ENCODE peak calls at places on chromosomes 2 and 18, in seven cellular contexts. N is SK-N-SH, L is K562, G is GM12878, R is HCT116, A is HepG2, I is H1. M is an unnamed sample.

GRCh38 chr2:179605341-179605740 is 256.1 kb downstream of the ZNF385B start:
- DNase-seq in N (no peak), L (no peak), G (no peak), R (no peak), A (no peak), I (no peak), M (no peak)

GRCh38 chr2:71772510-71773172 is 319.3 kb downstream of the DYSF start:
- DNase-seq in N (no peak), L (no peak), G (no peak), R (no peak), A (no peak), I (no peak), M (no peak)

GRCh38 chr2:114685102-114685501 is 242.7 kb downstream of the DPP10 start:
- DNase-seq in N (no peak), L (no peak), G (no peak), R (no peak), A (no peak), I (no peak), M (no peak)

GRCh38 chr2:44547713-44548112 is 186.0 kb downstream of the CAMKMT start:
- DNase-seq in N (peak), L (peak), G (no peak), R (no peak), A (no peak), I (no peak), M (no peak)

GRCh38 chr2:141187063-141187429 is 943.8 kb downstream of the LRP1B start:
- DNase-seq in N (no peak), L (no peak), G (no peak), R (no peak), A (no peak), I (no peak), M (no peak)

GRCh38 chr18:8329186-8329771 is 280.0 kb upstream of the RAB12 start:
- DNase-seq in N (no peak), L (no peak), G (no peak), R (no peak), A (peak), I (no peak), M (no peak)

GRCh38 chr2:163778045-163778753 is 42.4 kb upstream of the FIGN start:
- DNase-seq in N (no peak), L (no peak), G (no peak), R (peak), A (no peak), I (no peak), M (no peak)

GRCh38 chr2:88196490-88197087 is 26.4 kb downstream of the THNSL2 start:
- DNase-seq in N (no peak), L (no peak), G (no peak), R (no peak), A (no peak), I (no peak), M (no peak)

GRCh38 chr2:241984658-241985057 is 115.1 kb downstream of the RTP5 start:
- DNase-seq in N (no peak), L (no peak), G (no peak), R (no peak), A (no peak), I (no peak), M (no peak)

GRCh38 chr2:237412646-237413292 is 1.2 kb downstream of the COL6A3 start:
- DNase-seq in N (no peak), L (no peak), G (no peak), R (no peak), A (no peak), I (no peak), M (no peak)

GRCh38 chr18:48733854-48734253 is 195.0 kb downstream of the CTIF start:
- DNase-seq in N (no peak), L (no peak), G (no peak), R (no peak), A (no peak), I (no peak), M (no peak)

GRCh38 chr2:204170419-204170818 is 233.9 kb downstream of the ICOS start:
- DNase-seq in N (no peak), L (no peak), G (no peak), R (no peak), A (no peak), I (no peak), M (no peak)

GRCh38 chr2:156896294-156896693 is 361.2 kb upstream of the GALNT5 start:
- DNase-seq in N (no peak), L (no peak), G (peak), R (no peak), A (no peak), I (no peak), M (no peak)

GRCh38 chr2:37711308-37711731 is 39.9 kb upstream of the CDC42EP3 start:
- DNase-seq in N (no peak), L (peak), G (no peak), R (peak), A (no peak), I (no peak), M (peak)

GRCh38 chr18:67194886-67195285 is 321.6 kb downstream of the DSEL start:
- DNase-seq in N (no peak), L (no peak), G (no peak), R (no peak), A (no peak), I (no peak), M (no peak)

GRCh38 chr2:96681540-96681939 is 39.0 kb downstream of the FER1L5 start:
- DNase-seq in N (no peak), L (no peak), G (no peak), R (no peak), A (no peak), I (no peak), M (no peak)

GRCh38 chr2:98902209-98903063 is 33.6 kb downstream of the CRACDL start:
- DNase-seq in N (no peak), L (no peak), G (no peak), R (no peak), A (no peak), I (peak), M (no peak)

GRCh38 chr2:143946436-143947385 is 573.2 kb downstream of the ZEB2 start:
- DNase-seq in N (no peak), L (no peak), G (no peak), R (no peak), A (no peak), I (no peak), M (no peak)

GRCh38 chr2:150389487-150389886 is 98.0 kb downstream of the RND3 start:
- DNase-seq in N (no peak), L (no peak), G (no peak), R (no peak), A (no peak), I (no peak), M (no peak)

GRCh38 chr18:75211721-75212625 is 1.4 kb downstream of the TSHZ1 start:
- DNase-seq in N (peak), L (peak), G (no peak), R (no peak), A (peak), I (peak), M (no peak)

GRCh38 chr2:72917875-72918660 is 749 bp downstream of the EMX1 start:
- DNase-seq in N (peak), L (no peak), G (no peak), R (no peak), A (no peak), I (peak), M (no peak)

GRCh38 chr18:74945774-74946545 is 263.0 kb downstream of the PTGR3 start:
- DNase-seq in N (no peak), L (no peak), G (no peak), R (no peak), A (no peak), I (no peak), M (no peak)

GRCh38 chr2:102485151-102485769 is 12.2 kb downstream of the SLC9A4 start:
- DNase-seq in N (no peak), L (no peak), G (no peak), R (no peak), A (no peak), I (no peak), M (no peak)

GRCh38 chr2:27264753-27265535 is 2.1 kb upstream of the SLC30A3 start:
- DNase-seq in N (peak), L (no peak), G (no peak), R (peak), A (peak), I (peak), M (peak)

GRCh38 chr2:88607416-88607815 is 19.8 kb downstream of the EIF2AK3 start:
- DNase-seq in N (peak), L (no peak), G (no peak), R (no peak), A (no peak), I (no peak), M (no peak)

GRCh38 chr2:207115715-207116364 is 49.9 kb downstream of the KLF7 start:
- DNase-seq in N (peak), L (no peak), G (no peak), R (no peak), A (no peak), I (no peak), M (no peak)

GRCh38 chr18:9575558-9575957 is 38.8 kb downstream of the PPP4R1 start:
- DNase-seq in N (peak), L (peak), G (no peak), R (peak), A (peak), I (peak), M (peak)

GRCh38 chr2:132489150-132489549 is 72.5 kb downstream of the GPR39 start:
- DNase-seq in N (no peak), L (peak), G (no peak), R (no peak), A (no peak), I (peak), M (no peak)

GRCh38 chr2:120771556-120772208 is 36.0 kb downstream of the GLI2 start:
- DNase-seq in N (no peak), L (no peak), G (no peak), R (no peak), A (no peak), I (no peak), M (no peak)

GRCh38 chr2:239156516-239157265 is 244.1 kb downstream of the HDAC4 start:
- DNase-seq in N (peak), L (no peak), G (no peak), R (no peak), A (no peak), I (no peak), M (no peak)

GRCh38 chr2:69723791-69724190 is 18.1 kb upstream of the ANXA4 start:
- DNase-seq in N (no peak), L (no peak), G (no peak), R (no peak), A (no peak), I (no peak), M (no peak)

GRCh38 chr2:31886700-31887099 is 124.1 kb downstream of the MEMO1 start:
- DNase-seq in N (no peak), L (peak), G (no peak), R (peak), A (peak), I (no peak), M (no peak)

GRCh38 chr2:199228887-199229819 is 228.6 kb downstream of the SATB2 start:
- DNase-seq in N (no peak), L (peak), G (peak), R (no peak), A (no peak), I (no peak), M (peak)

DNA sequence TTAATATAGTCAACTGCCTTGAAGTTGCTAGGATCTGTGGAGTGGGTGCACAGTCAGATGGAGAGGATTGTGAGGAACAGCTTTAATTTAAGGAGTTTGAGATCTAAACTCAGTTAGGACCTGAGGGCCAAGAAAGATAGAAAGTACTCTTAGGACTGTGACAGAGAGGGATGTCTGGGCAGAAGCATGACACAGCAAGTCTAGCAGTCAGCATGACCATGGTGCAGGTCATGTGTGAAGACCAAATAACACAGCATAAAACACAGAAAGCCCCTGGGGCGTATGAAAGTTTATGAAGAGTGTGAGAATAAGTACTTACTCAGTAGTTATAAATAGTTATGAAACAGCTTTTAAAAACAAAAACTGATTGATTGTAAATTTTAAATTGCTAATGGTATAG is 107.2 kb downstream of the GALNT1 start:
- DNase-seq in N (no peak), L (peak), G (peak), R (no peak), A (no peak), I (no peak), M (peak)
- TF ChIP-seq JUND in N (no peak), L (peak), G (no peak), R (no peak), A (no peak), I (no peak), M (no peak)

GRCh38 chr2:30226144-30227032 is 4.9 kb upstream of the LBH start:
- DNase-seq in N (no peak), L (no peak), G (peak), R (no peak), A (no peak), I (no peak), M (no peak)
- TF ChIP-seq JUND in N (no peak), L (no peak), G (no peak), R (no peak), A (no peak), I (no peak), M (no peak)

GRCh38 chr2:33013684-33014110 is 66.9 kb downstream of the LTBP1 start:
- DNase-seq in N (no peak), L (no peak), G (no peak), R (no peak), A (no peak), I (no peak), M (no peak)
- TF ChIP-seq JUND in N (no peak), L (no peak), G (no peak), R (no peak), A (no peak), I (no peak), M (no peak)

GRCh38 chr2:11051280-11051679 is 104.0 kb upstream of the SLC66A3 start:
- DNase-seq in N (no peak), L (no peak), G (no peak), R (no peak), A (no peak), I (peak), M (no peak)

GRCh38 chr2:11050565-11050964 is 104.7 kb upstream of the SLC66A3 start:
- DNase-seq in N (no peak), L (no peak), G (no peak), R (no peak), A (no peak), I (no peak), M (no peak)

GRCh38 chr2:11044201-11044600 is 111.1 kb upstream of the SLC66A3 start:
- DNase-seq in N (no peak), L (no peak), G (no peak), R (no peak), A (no peak), I (peak), M (no peak)

GRCh38 chr2:11045294-11045693 is 110.0 kb upstream of the SLC66A3 start:
- DNase-seq in N (no peak), L (no peak), G (no peak), R (no peak), A (no peak), I (peak), M (no peak)

DNA sequence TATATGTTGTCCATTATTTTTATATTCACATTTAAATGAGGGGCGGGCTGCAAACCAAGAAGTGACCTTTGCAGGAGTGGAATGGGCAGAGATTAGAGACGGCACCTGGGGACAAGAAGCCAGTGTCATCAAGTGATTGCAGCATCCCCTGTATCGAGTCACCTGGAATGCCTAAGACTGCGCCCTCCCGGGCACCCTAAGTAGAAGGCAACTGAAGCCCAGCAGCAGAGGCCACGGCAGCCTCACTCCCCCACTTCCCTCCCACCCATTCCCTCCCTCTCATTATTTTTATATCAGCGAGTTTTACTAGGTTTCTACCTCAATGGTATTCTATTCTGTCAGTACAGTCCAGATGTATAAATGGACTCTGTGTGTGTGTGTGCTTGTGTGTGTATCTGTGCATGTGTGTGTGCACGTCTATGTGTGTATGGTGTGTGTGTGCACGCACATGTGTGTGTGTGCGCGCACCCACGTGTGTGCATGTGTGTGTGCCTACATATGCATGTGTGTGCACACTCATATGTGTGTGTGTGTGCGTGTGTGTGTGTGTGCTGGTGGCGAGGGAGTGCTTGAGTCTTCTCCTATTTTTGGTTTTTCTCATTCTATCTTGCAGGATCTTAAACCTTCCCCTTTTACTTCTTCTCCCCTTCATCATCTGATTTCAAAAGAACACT is 106.8 kb upstream of the SLC66A3 start:
- DNase-seq in N (no peak), L (no peak), G (no peak), R (no peak), A (no peak), I (no peak), M (no peak)
- TF ChIP-seq JUND in N (no peak), L (no peak), G (no peak), R (no peak), A (no peak), I (no peak), M (no peak)

GRCh38 chr2:50963734-50964133 is 68.2 kb downstream of the NRXN1 start:
- DNase-seq in N (no peak), L (no peak), G (no peak), R (no peak), A (no peak), I (no peak), M (no peak)

GRCh38 chr2:50952596-50952995 is 79.3 kb downstream of the NRXN1 start:
- DNase-seq in N (no peak), L (no peak), G (no peak), R (peak), A (no peak), I (no peak), M (no peak)

GRCh38 chr2:50953021-50953420 is 78.9 kb downstream of the NRXN1 start:
- DNase-seq in N (no peak), L (no peak), G (no peak), R (peak), A (peak), I (no peak), M (no peak)

GRCh38 chr2:50956886-50957285 is 75.0 kb downstream of the NRXN1 start:
- DNase-seq in N (no peak), L (no peak), G (no peak), R (no peak), A (no peak), I (no peak), M (no peak)

DNA sequence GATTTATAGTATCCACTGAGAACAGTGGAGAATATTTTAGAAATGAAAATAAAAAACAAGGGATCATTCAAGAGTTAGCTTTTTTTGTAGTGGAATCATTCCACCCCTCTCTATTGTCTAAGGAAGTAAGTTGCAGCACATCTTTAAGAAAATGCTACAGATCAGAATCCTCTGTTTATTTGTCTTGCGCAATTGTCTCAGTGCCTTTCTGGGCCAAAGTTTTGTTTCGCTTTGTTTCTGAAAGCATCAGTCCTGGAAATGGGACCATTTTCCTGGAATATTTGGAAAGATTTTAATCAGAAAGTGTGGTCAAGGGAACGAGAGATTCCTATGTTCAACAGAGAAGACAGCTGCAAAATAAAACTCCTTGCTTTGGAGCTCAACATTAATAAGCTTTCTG is 74.1 kb downstream of the NRXN1 start:
- DNase-seq in N (no peak), L (no peak), G (no peak), R (no peak), A (no peak), I (no peak), M (peak)
- TF ChIP-seq JUND in N (no peak), L (no peak), G (no peak), R (no peak), A (no peak), I (no peak), M (no peak)

GRCh38 chr2:118667964-118668363 is 179.5 kb downstream of the EN1 start:
- DNase-seq in N (no peak), L (no peak), G (no peak), R (no peak), A (no peak), I (no peak), M (no peak)
- TF ChIP-seq JUND in N (no peak), L (no peak), G (no peak), R (no peak), A (no peak), I (no peak), M (no peak)

GRCh38 chr2:30663321-30663720 is 143.9 kb downstream of the CAPN13 start:
- DNase-seq in N (no peak), L (no peak), G (no peak), R (no peak), A (no peak), I (no peak), M (no peak)

GRCh38 chr2:30663806-30664205 is 143.4 kb downstream of the CAPN13 start:
- DNase-seq in N (no peak), L (no peak), G (no peak), R (no peak), A (no peak), I (peak), M (no peak)

GRCh38 chr2:30664761-30665358 is 142.4 kb downstream of the CAPN13 start:
- DNase-seq in N (no peak), L (peak), G (no peak), R (peak), A (peak), I (peak), M (no peak)

GRCh38 chr2:30662268-30663131 is 144.7 kb downstream of the CAPN13 start:
- DNase-seq in N (no peak), L (no peak), G (no peak), R (no peak), A (no peak), I (peak), M (no peak)

GRCh38 chr2:30661173-30662107 is 145.8 kb downstream of the CAPN13 start:
- DNase-seq in N (no peak), L (peak), G (no peak), R (no peak), A (no peak), I (peak), M (no peak)
- TF ChIP-seq JUND in N (no peak), L (no peak), G (no peak), R (no peak), A (no peak), I (no peak), M (no peak)

GRCh38 chr2:65432227-65433190 is at the start of gene SPRED2:
- DNase-seq in N (peak), L (peak), G (no peak), R (peak), A (peak), I (peak), M (peak)
- TF ChIP-seq JUND in N (peak), L (peak), G (no peak), R (no peak), A (peak), I (no peak), M (no peak)

GRCh38 chr2:43541165-43541564 is 54.7 kb downstream of the THADA start:
- DNase-seq in N (no peak), L (no peak), G (no peak), R (no peak), A (no peak), I (no peak), M (no peak)

GRCh38 chr2:43538034-43538670 is 57.7 kb downstream of the THADA start:
- DNase-seq in N (no peak), L (no peak), G (no peak), R (no peak), A (no peak), I (no peak), M (no peak)

GRCh38 chr2:43539436-43539835 is 56.4 kb downstream of the THADA start:
- DNase-seq in N (no peak), L (no peak), G (no peak), R (no peak), A (no peak), I (no peak), M (no peak)

GRCh38 chr2:43542285-43542933 is 53.4 kb downstream of the THADA start:
- DNase-seq in N (peak), L (peak), G (no peak), R (peak), A (peak), I (no peak), M (peak)

GRCh38 chr2:43539991-43540860 is 55.6 kb downstream of the THADA start:
- DNase-seq in N (no peak), L (no peak), G (no peak), R (no peak), A (no peak), I (no peak), M (no peak)
- TF ChIP-seq JUND in N (no peak), L (no peak), G (no peak), R (no peak), A (no peak), I (no peak), M (no peak)

M was measured in T47D.